ENCODE peak calls at places on chromosomes 16 and 17, in four cellular contexts. P is stimulated activated naive CD4-positive, alpha-beta T cell; N is EH; M is HuH-7.5. K is an unnamed sample.
A peak's percentile ranks its signal among the peaks of the same experiment; 100 is the strongest.

GRCh38 chr17:83203472-83204221 is 124.2 kb downstream of the METRNL start:
- DNase-seq in P (no peak), N (no peak), M (no peak), K (peak; percentile 25)

GRCh38 chr16:54280751-54281150 is 5.8 kb downstream of the IRX3 start:
- DNase-seq in P (no peak), N (peak; percentile 50), M (no peak), K (peak; percentile 37)

GRCh38 chr17:8859029-8859803 is 8.3 kb downstream of the PIK3R6 start:
- DNase-seq in P (no peak), N (peak; percentile 90), M (no peak), K (no peak)

GRCh38 chr17:9055281-9055680 is 34.0 kb downstream of the NTN1 start:
- DNase-seq in P (no peak), N (no peak), M (no peak), K (no peak)

GRCh38 chr16:58417600-58417999 is 25.3 kb downstream of the GINS3 start:
- DNase-seq in P (no peak), N (no peak), M (no peak), K (no peak)

GRCh38 chr17:37671813-37672544 is 28.7 kb upstream of the DDX52 start:
- DNase-seq in P (no peak), N (peak; percentile 95), M (no peak), K (no peak)

GRCh38 chr17:59807892-59808509 is 84.7 kb downstream of the TUBD1 start:
- DNase-seq in P (no peak), N (peak; percentile 56), M (no peak), K (no peak)

GRCh38 chr16:57147381-57148191 is 38.3 kb downstream of the PSME3IP1 start:
- DNase-seq in P (no peak), N (peak; percentile 68), M (no peak), K (no peak)

GRCh38 chr17:73192219-73192893 is 499 bp upstream of the COG1 start:
- DNase-seq in P (peak; percentile 86), N (peak; percentile 67), M (peak; percentile 59), K (peak; percentile 88)

GRCh38 chr16:8541868-8542267 is 48.4 kb downstream of the TMEM114 start:
- DNase-seq in P (no peak), N (no peak), M (no peak), K (no peak)

GRCh38 chr16:48636521-48636920 is 26.5 kb upstream of the N4BP1 start:
- DNase-seq in P (no peak), N (no peak), M (no peak), K (no peak)

GRCh38 chr16:66207139-66207863 is 159.2 kb upstream of the CDH5 start:
- DNase-seq in P (no peak), N (peak; percentile 33), M (no peak), K (no peak)

GRCh38 chr17:1434150-1434549 is 21.9 kb downstream of the CRK start:
- DNase-seq in P (no peak), N (peak; percentile 36), M (no peak), K (no peak)

GRCh38 chr17:27545562-27546229 is 85.3 kb upstream of the LGALS9 start:
- DNase-seq in P (no peak), N (peak; percentile 33), M (no peak), K (peak; percentile 76)

GRCh38 chr17:36509272-36509985 is 22.9 kb downstream of the ZNHIT3 start:
- DNase-seq in P (no peak), N (no peak), M (no peak), K (no peak)

GRCh38 chr17:83053779-83054451 is 25.5 kb upstream of the METRNL start:
- DNase-seq in P (no peak), N (peak; percentile 16), M (no peak), K (no peak)

GRCh38 chr17:52096056-52096455 is 62.5 kb downstream of the CA10 start:
- DNase-seq in P (no peak), N (no peak), M (no peak), K (no peak)

GRCh38 chr17:19540706-19541370 is 7.2 kb downstream of the SLC47A1 start:
- DNase-seq in P (no peak), N (no peak), M (no peak), K (no peak)